ENCODE peak calls at places on chromosomes 1 and 21, in six cellular contexts. K is IMR-90, A is mesenchymal stem cell, Z is H9, E is H1, V is trophoblast cell. U is an unnamed sample.

GRCh38 chr1:172321429-172321828 is 99.1 kb upstream of the C1orf105 start:
- DNase-seq in K (peak), V (no peak), A (peak), E (no peak), Z (no peak), U (no peak)

GRCh38 chr1:245788269-245788668 is 633.5 kb downstream of the KIF26B start:
- DNase-seq in E (no peak), K (peak), Z (no peak), V (peak), A (peak), U (no peak)

GRCh38 chr1:22275626-22276395 is 132.9 kb upstream of the WNT4 start:
- DNase-seq in E (peak), A (peak), K (peak), Z (peak), V (peak), U (peak)

GRCh38 chr1:221149111-221149510 is 269.9 kb downstream of the HLX start:
- DNase-seq in Z (no peak), V (no peak), A (peak), K (peak), E (no peak), U (no peak)

GRCh38 chr1:214615111-214615510 is 12.1 kb downstream of the CENPF start:
- DNase-seq in A (no peak), Z (no peak), V (no peak), K (peak), E (no peak), U (no peak)

GRCh38 chr1:112791723-112792104 is 76.6 kb upstream of the PPM1J start:
- DNase-seq in A (peak), K (no peak), Z (no peak), V (no peak), E (no peak), U (no peak)

GRCh38 chr1:159986531-159986930 is 32.5 kb upstream of the SLAMF9 start:
- DNase-seq in K (no peak), Z (no peak), E (no peak), A (no peak), V (no peak), U (no peak)

GRCh38 chr1:169107673-169108160 is 1.2 kb downstream of the ATP1B1 start:
- DNase-seq in A (peak), E (no peak), V (no peak), K (peak), Z (no peak), U (no peak)

GRCh38 chr1:154626456-154627246 is 18.7 kb upstream of the ADAR start:
- DNase-seq in A (no peak), E (no peak), K (no peak), V (no peak), Z (no peak), U (no peak)

GRCh38 chr21:28513450-28513849 is 479.2 kb downstream of the LTN1 start:
- DNase-seq in K (peak), E (no peak), Z (no peak), A (no peak), V (no peak), U (no peak)

GRCh38 chr21:20996421-20997307 is 1.5 kb upstream of the NCAM2 start:
- DNase-seq in A (peak), E (no peak), Z (peak), V (no peak), K (peak), U (peak)

GRCh38 chr1:59730759-59731478 is 83.8 kb upstream of the HOOK1 start:
- DNase-seq in A (peak), K (peak), E (no peak), Z (no peak), V (no peak), U (no peak)

GRCh38 chr1:35287807-35288640 is 19.5 kb downstream of the ZMYM4 start:
- DNase-seq in V (no peak), Z (no peak), E (no peak), A (peak), K (peak), U (no peak)

GRCh38 chr1:3570081-3570986 is 41.0 kb downstream of the MEGF6 start:
- DNase-seq in E (no peak), Z (no peak), A (no peak), K (no peak), V (no peak), U (no peak)

GRCh38 chr1:210776722-210777121 is 357.2 kb downstream of the KCNH1 start:
- DNase-seq in Z (no peak), V (no peak), A (no peak), E (no peak), K (no peak), U (no peak)

GRCh38 chr1:212456166-212456528 is 23.4 kb downstream of the NENF start:
- DNase-seq in A (no peak), Z (no peak), V (no peak), K (no peak), E (no peak), U (no peak)

GRCh38 chr21:18449586-18449985 is 46.0 kb upstream of the TMPRSS15 start:
- DNase-seq in K (no peak), A (no peak), E (no peak), V (no peak), Z (no peak), U (no peak)

GRCh38 chr1:215277537-215277936 is 195.0 kb downstream of the KCNK2 start:
- DNase-seq in Z (no peak), E (no peak), A (peak), V (no peak), K (peak), U (no peak)

GRCh38 chr1:239386453-239387303 is at the start of gene CHRM3:
- DNase-seq in Z (peak), A (no peak), E (peak), V (peak), K (no peak), U (peak)

GRCh38 chr1:56404561-56405030 is 174.8 kb downstream of the PLPP3 start:
- DNase-seq in A (no peak), E (no peak), K (no peak), Z (no peak), V (no peak), U (no peak)

GRCh38 chr1:155893389-155894142 is 17.6 kb downstream of the RIT1 start:
- DNase-seq in A (peak), K (peak), Z (no peak), V (peak), E (no peak), U (no peak)

GRCh38 chr1:47658161-47658920 is 220.5 kb downstream of the FOXD2 start:
- DNase-seq in K (no peak), V (no peak), A (no peak), E (no peak), Z (peak), U (no peak)

GRCh38 chr1:88061830-88062177 is 622.3 kb upstream of the PKN2 start:
- DNase-seq in Z (no peak), K (peak), A (no peak), E (no peak), V (no peak), U (no peak)

GRCh38 chr1:18225236-18225904 is 117.8 kb downstream of the IGSF21 start:
- DNase-seq in V (no peak), K (no peak), A (no peak), E (no peak), Z (no peak), U (no peak)

GRCh38 chr1:163290025-163290610 is 31.6 kb upstream of the NUF2 start:
- DNase-seq in Z (no peak), A (peak), K (peak), V (no peak), E (no peak), U (no peak)

GRCh38 chr1:116915182-116915611 is 5.5 kb downstream of the PTGFRN start:
- DNase-seq in V (no peak), Z (no peak), A (no peak), K (no peak), E (no peak), U (no peak)

GRCh38 chr1:60757485-60757884 is 324.9 kb upstream of the NFIA start:
- DNase-seq in V (no peak), E (no peak), Z (no peak), A (no peak), K (no peak), U (no peak)

GRCh38 chr1:222644649-222645005 is 26.7 kb downstream of the MIA3 start:
- DNase-seq in K (no peak), V (no peak), A (no peak), Z (no peak), E (no peak), U (no peak)

GRCh38 chr1:76374111-76374510 is 299.6 kb downstream of the ST6GALNAC3 start:
- DNase-seq in E (no peak), A (no peak), K (no peak), V (no peak), Z (no peak), U (no peak)

GRCh38 chr1:110508038-110508437 is 10.9 kb downstream of the KCNA10 start:
- DNase-seq in Z (peak), E (no peak), V (peak), A (no peak), K (peak), U (no peak)

GRCh38 chr1:1098656-1099425 is 17.0 kb downstream of the C1orf159 start:
- DNase-seq in A (no peak), V (no peak), E (no peak), Z (no peak), K (no peak), U (no peak)

GRCh38 chr1:235295902-235296350 is 32.1 kb downstream of the ARID4B start:
- DNase-seq in Z (no peak), E (no peak), K (peak), V (peak), A (peak), U (no peak)

GRCh38 chr1:230345139-230345885 is 80.8 kb downstream of the PGBD5 start:
- DNase-seq in V (no peak), Z (no peak), E (no peak), K (no peak), A (no peak), U (no peak)

GRCh38 chr21:34535886-34536285 is 23.9 kb upstream of the KCNE1 start:
- DNase-seq in V (no peak), A (no peak), E (no peak), K (no peak), Z (no peak), U (no peak)

GRCh38 chr1:112502827-112503226 is 5.9 kb upstream of the WNT2B start:
- DNase-seq in Z (no peak), K (no peak), E (no peak), V (no peak), A (no peak), U (no peak)

GRCh38 chr1:180533571-180533987 is 25.2 kb upstream of the OVAAL start:
- DNase-seq in A (peak), K (peak), Z (peak), E (peak), V (peak), U (peak)

GRCh38 chr1:41435570-41436178 is 48.8 kb downstream of the EDN2 start:
- DNase-seq in K (no peak), Z (peak), V (peak), E (peak), A (peak), U (peak)

GRCh38 chr1:160192234-160192633 is 1.9 kb downstream of the CASQ1 start:
- DNase-seq in V (no peak), A (no peak), E (no peak), Z (no peak), K (no peak), U (no peak)

DNA sequence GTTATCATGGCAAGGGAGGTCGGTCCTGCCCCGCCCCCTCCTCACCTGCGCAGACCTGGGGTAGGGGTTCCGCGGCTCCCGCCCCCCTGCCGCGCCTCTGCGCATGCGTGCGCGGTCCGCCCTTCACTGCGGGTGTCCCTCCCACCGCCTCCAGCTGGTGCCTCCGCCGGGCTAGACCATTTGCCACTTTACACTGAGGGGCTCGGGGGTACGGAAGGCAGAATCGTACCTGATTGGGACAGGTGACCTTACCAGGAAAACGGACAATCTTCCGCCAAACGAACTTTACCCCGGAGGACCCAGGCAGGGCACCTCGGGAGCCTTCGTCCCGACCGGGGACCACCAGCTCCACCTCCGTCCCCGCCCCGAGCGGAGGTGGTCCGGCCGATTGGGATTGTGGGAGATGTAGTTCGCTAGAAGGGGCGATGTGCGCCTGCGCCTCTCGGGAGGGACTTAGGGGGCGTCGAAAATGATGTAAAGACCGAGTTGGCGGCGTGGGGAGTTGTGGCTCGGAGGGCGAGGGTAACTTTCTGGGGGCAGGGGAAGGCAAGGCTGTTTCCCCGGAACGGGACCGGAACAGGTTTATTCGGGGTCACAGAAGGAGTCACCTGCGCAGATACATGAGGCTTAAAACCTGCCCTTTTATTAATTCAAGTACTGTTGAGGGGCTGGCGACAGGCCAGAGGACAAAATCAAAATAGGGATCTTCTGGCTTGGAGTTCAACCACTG is at the start of gene DNAJC28:
- DNase-seq in E (peak), Z (peak), V (peak), K (peak), A (peak), U (peak)
- H4K8ac ChIP-seq in E (peak), Z (no peak), V (peak), K (peak), A (peak), U (no peak)

GRCh38 chr1:152162826-152163463 is 3.9 kb upstream of the RPTN start:
- DNase-seq in A (peak), V (no peak), K (peak), Z (no peak), E (no peak), U (no peak)
- H4K91ac ChIP-seq in A (no peak), V (no peak), K (no peak), Z (no peak), E (no peak), U (no peak)

GRCh38 chr1:183952101-183952500 is 85.4 kb downstream of the COLGALT2 start:
- DNase-seq in K (peak), Z (no peak), E (no peak), A (no peak), V (no peak), U (no peak)

GRCh38 chr1:183957216-183957830 is 80.2 kb downstream of the COLGALT2 start:
- DNase-seq in K (no peak), A (no peak), E (no peak), V (no peak), Z (no peak), U (no peak)

GRCh38 chr1:183954496-183954895 is 83.0 kb downstream of the COLGALT2 start:
- DNase-seq in V (no peak), K (no peak), Z (no peak), E (no peak), A (no peak), U (no peak)

GRCh38 chr1:183956559-183957188 is 80.9 kb downstream of the COLGALT2 start:
- DNase-seq in E (no peak), K (peak), A (peak), Z (no peak), V (no peak), U (no peak)

DNA sequence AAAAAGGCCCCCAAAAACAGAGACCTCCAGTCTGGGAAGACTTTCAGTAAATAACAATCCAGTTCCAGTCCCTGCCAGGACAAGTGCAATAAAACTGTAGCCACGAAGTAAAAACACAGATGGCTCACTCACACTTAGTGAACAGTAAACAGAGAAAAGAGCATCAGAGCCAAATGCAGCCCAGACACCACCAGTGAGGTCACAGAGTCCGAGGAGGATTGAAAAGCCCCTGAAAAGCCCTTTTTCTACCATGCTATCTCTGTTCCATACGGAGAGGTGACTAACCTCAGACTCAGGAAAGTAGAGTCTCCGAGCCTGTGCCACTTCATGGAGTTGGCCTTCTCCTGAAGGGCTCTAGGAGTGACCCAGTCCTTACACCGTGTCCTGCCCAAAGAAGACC is 84.5 kb downstream of the COLGALT2 start:
- DNase-seq in A (peak), E (no peak), K (peak), V (no peak), Z (no peak), U (no peak)
- H4K8ac ChIP-seq in A (no peak), E (no peak), K (no peak), V (no peak), Z (no peak), U (no peak)

DNA sequence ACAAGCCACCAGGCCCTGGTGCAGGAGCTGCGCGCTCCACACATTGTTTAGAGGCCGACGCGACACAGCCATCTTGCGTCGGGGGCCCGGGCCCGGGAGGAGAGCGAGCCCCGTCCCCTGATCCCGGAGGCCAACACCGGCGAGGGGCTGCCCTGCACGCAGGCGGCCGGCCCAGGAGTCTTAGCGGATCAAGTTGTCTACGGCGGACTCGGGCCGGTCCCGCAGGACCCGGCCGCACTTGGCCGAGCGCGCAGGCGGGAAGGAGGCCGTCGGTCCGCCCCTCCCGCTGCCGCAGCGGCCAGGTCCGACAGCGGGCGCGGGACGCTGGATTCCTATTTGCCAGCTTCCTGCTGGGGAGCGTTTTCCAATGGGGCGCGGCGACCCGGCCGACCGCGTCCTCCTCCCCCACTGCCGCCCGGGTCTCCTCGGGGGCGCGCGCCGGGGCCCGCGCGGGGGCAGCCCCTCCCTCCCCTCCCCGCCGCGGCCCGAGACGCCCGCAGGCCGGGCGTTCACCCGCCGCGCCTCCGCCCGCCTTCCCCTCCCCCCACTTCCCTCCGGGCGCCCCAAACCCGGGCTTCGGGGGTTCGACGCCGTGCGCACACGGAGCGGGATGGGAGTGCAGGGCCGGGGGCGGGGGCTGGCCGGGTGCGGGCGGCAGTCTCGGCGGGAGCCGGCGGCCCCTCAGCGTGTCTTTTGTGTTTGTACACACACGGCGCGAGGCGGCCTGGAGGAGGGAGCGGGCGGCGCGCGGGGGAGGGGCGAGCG is 541 bp upstream of the H3-3A start:
- DNase-seq in E (no peak), A (peak), V (peak), Z (peak), K (peak), U (peak)
- H4K91ac ChIP-seq in E (peak), A (peak), V (peak), Z (no peak), K (peak), U (peak)

U was measured in neuronal stem cell.